ENCODE peak calls at places on chromosomes 5 and 9, in four cellular contexts. C, G, T and Z are unnamed samples.

GRCh38 chr9:121690316-121690715 is 38.9 kb downstream of the DAB2IP start:
- DNase-seq in C (no peak), G (peak; percentile 39), T (no peak), Z (no peak)

GRCh38 chr5:7886849-7887460 is 18.0 kb downstream of the MTRR start:
- DNase-seq in C (peak; percentile 61), G (no peak), T (no peak), Z (no peak)

GRCh38 chr5:110956280-110956912 is 115.1 kb upstream of the TSLP start:
- DNase-seq in C (no peak), G (peak; percentile 33), T (no peak), Z (no peak)

GRCh38 chr5:142602720-142603245 is 83.1 kb downstream of the FGF1 start:
- DNase-seq in C (no peak), G (no peak), T (no peak), Z (no peak)

GRCh38 chr5:72498284-72498683 is 8.9 kb downstream of the ZNF366 start:
- DNase-seq in C (peak; percentile 45), G (no peak), T (no peak), Z (no peak)

GRCh38 chr5:56649569-56649968 is 165.8 kb upstream of the MAP3K1 start:
- DNase-seq in C (peak; percentile 32), G (no peak), T (peak; percentile 44), Z (peak; percentile 66)

GRCh38 chr5:107104774-107105050 is 566.0 kb downstream of the EFNA5 start:
- DNase-seq in C (no peak), G (no peak), T (no peak), Z (no peak)

GRCh38 chr5:132471006-132471907 is 19.3 kb downstream of the IRF1 start:
- DNase-seq in C (no peak), G (no peak), T (no peak), Z (no peak)

GRCh38 chr9:26271495-26272122 is 593.4 kb upstream of the TUSC1 start:
- DNase-seq in C (no peak), G (no peak), T (no peak), Z (no peak)

GRCh38 chr5:135379052-135379654 is 19.9 kb downstream of the MACROH2A1 start:
- DNase-seq in C (peak; percentile 73), G (no peak), T (no peak), Z (no peak)

GRCh38 chr9:126347093-126347492 is 20.5 kb downstream of the MVB12B start:
- DNase-seq in C (no peak), G (peak; percentile 60), T (no peak), Z (no peak)

DNA sequence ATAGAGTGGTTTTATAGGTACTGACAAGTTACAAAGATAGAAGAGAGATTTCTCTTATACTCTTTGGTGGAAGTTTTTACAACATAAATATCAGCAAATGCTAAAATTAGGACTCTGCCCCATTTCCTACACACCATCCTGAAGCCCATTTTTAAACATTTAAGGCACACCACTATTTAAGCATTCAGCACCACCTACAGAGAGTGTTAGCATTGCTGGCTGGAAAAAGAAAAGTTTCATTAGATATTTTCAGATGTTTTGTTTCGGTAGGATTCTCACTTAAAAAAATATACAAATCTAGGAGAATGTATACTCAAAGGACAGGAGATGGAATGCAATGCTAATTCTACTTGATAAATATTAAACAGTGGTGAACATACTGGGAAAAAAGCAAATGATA is 192.9 kb upstream of the HAPLN1 start:
- DNase-seq in C (no peak), G (no peak), T (no peak), Z (no peak)
- TF ChIP-seq CTCF in C (no peak), G (no peak), T (no peak), Z (no peak)

GRCh38 chr5:160929343-160929742 is 77.3 kb upstream of the ATP10B start:
- DNase-seq in C (no peak), G (peak; percentile 48), T (no peak), Z (no peak)
- H3K4me3 ChIP-seq in C (no peak overlapping the region), G (no peak overlapping the region), T (no peak overlapping the region), Z (no peak overlapping the region)

GRCh38 chr5:51373880-51374523 is 9.2 kb upstream of the ISL1 start:
- DNase-seq in C (no peak), G (no peak), T (no peak), Z (no peak)
- TF ChIP-seq CTCF in C (no peak), G (no peak), T (no peak), Z (no peak)

GRCh38 chr5:170861295-170861854 is 443 bp upstream of the RANBP17 start:
- DNase-seq in C (no peak), G (no peak), T (no peak), Z (no peak)
- H3K4me3 ChIP-seq in C (no peak overlapping the region), G (peak overlapping the region; percentile 69), T (peak overlapping the region; percentile 80), Z (peak overlapping the region; percentile 64)

DNA sequence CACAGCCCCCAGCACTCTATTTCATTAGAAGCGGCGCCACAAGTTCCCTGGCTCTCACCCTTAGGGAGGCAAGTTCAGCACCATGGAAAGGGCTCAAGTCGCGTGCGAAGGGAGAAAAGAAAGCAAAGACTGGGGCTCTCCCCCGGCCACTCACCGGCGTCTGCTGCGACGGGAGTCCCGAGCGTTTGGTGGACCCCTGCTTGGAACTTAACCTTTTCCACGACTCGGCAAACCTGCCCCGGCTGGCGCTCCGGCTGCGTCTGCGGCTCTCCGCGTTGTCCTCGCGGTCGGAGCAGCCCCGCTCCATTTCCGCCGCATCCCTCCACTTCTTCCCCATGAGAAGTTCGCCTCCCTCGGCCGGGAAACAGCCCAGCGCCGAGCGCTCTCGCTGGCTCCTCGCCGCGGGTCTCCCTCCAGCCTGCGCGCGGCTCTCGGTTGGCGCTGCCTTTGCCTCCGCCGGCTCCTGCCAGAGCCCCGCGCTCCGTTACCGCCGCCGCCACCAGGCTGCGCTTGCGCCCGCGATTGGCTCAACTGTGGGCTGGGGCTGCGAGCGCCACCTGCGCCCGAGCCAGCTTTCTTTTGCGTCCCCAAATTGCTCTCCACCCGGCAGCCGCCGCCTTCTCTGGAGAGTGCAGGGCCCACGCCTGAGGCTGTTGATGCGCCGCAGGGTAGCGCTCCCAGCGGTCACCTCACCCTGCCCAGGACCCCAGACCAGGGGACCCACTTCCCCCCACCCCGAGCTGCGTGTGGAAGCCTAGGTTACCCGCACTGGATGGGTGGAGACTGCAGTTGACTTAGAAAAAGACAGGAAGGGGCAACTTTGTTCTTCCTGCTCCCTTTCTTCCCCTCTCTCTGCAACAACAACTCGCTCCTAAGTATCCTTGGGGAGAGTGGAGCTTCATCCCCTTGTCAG is 321.6 kb downstream of the CEMIP2 start:
- DNase-seq in C (peak; percentile 47), G (peak; percentile 49), T (peak; percentile 14), Z (peak; percentile 21)
- TF ChIP-seq CTCF in C (no peak), G (no peak), T (no peak), Z (peak; percentile 22)